ENCODE peak calls at places on chromosomes 5 and 9, in seven cellular contexts. E is astrocyte of the spinal cord; B is GM23248; W is naive thymus-derived CD4-positive, alpha-beta T cell; C is right atrium auricular region; S is fibroblast of pulmonary artery; T is SJCRH30. D is an unnamed sample.

GRCh38 chr5:124669956-124670671 is 76.3 kb downstream of the ZNF608 start:
- DNase-seq in E (no peak), B (peak), W (no peak), C (no peak), S (peak), T (no peak), D (peak)

GRCh38 chr5:173878224-173878967 is 9.8 kb upstream of the CPEB4 start:
- DNase-seq in E (no peak), B (no peak), W (no peak), C (no peak), S (peak), T (no peak), D (no peak)

GRCh38 chr5:173271371-173271770 is 36.4 kb upstream of the NKX2-5 start:
- DNase-seq in E (no peak), B (no peak), W (no peak), C (no peak), S (no peak), T (no peak), D (no peak)

GRCh38 chr5:58013542-58014258 is 446.2 kb downstream of the PLK2 start:
- DNase-seq in E (no peak), B (no peak), W (no peak), C (no peak), S (no peak), T (no peak), D (no peak)

GRCh38 chr5:151459680-151460079 is 12.3 kb downstream of the SLC36A1 start:
- DNase-seq in E (no peak), B (peak), W (no peak), C (no peak), S (no peak), T (no peak), D (no peak)

GRCh38 chr9:37909326-37909725 is 5.4 kb upstream of the SLC25A51 start:
- DNase-seq in E (no peak), B (no peak), W (no peak), C (peak), S (no peak), T (no peak), D (no peak)

GRCh38 chr5:124162782-124163532 is 583.5 kb downstream of the ZNF608 start:
- DNase-seq in E (peak), B (peak), W (peak), C (no peak), S (no peak), T (peak), D (peak)

GRCh38 chr9:6459718-6460117 is 46.7 kb downstream of the UHRF2 start:
- DNase-seq in E (no peak), B (no peak), W (no peak), C (no peak), S (no peak), T (no peak), D (no peak)

GRCh38 chr9:133727876-133728441 is 10.2 kb downstream of the SARDH start:
- DNase-seq in E (no peak), B (no peak), W (no peak), C (no peak), S (no peak), T (peak), D (no peak)

GRCh38 chr5:170278611-170279500 is 18.7 kb downstream of the LCP2 start:
- DNase-seq in E (no peak), B (no peak), W (peak), C (no peak), S (no peak), T (no peak), D (no peak)

GRCh38 chr9:134575103-134575816 is 66.3 kb upstream of the COL5A1 start:
- DNase-seq in E (no peak), B (no peak), W (no peak), C (no peak), S (no peak), T (no peak), D (no peak)

GRCh38 chr5:178403351-178403750 is 170.7 kb upstream of the PHYKPL start:
- DNase-seq in E (no peak), B (no peak), W (no peak), C (no peak), S (no peak), T (no peak), D (no peak)

GRCh38 chr9:95045751-95046150 is 271.8 kb downstream of the FANCC start:
- DNase-seq in E (no peak), B (no peak), W (no peak), C (no peak), S (no peak), T (no peak), D (no peak)

GRCh38 chr5:54823006-54823405 is 162.4 kb downstream of the ESM1 start:
- DNase-seq in E (no peak), B (no peak), W (no peak), C (no peak), S (no peak), T (no peak), D (no peak)

GRCh38 chr9:135209136-135209535 is 121.7 kb downstream of the OLFM1 start:
- DNase-seq in E (no peak), B (no peak), W (no peak), C (no peak), S (no peak), T (no peak), D (no peak)

GRCh38 chr9:33374190-33374589 is 28.2 kb downstream of the AQP7 start:
- DNase-seq in E (no peak), B (no peak), W (no peak), C (no peak), S (no peak), T (no peak), D (no peak)

GRCh38 chr5:68953885-68954617 is 139.8 kb upstream of the SLC30A5 start:
- DNase-seq in E (no peak), B (peak), W (no peak), C (no peak), S (peak), T (no peak), D (no peak)

GRCh38 chr5:106312360-106312759 is 1358.4 kb downstream of the EFNA5 start:
- DNase-seq in E (peak), B (peak), W (no peak), C (no peak), S (peak), T (no peak), D (peak)

GRCh38 chr9:109349431-109349846 is 28.6 kb upstream of the EPB41L4B start:
- DNase-seq in E (peak), B (peak), W (no peak), C (no peak), S (peak), T (no peak), D (peak)

GRCh38 chr5:14594378-14595074 is 12.9 kb downstream of the OTULINL start:
- DNase-seq in E (no peak), B (no peak), W (no peak), C (no peak), S (no peak), T (no peak), D (no peak)
- H3K4me3 ChIP-seq in E (no peak), B (no peak), W (peak), C (no peak), S (no peak), T (no peak), D (no peak)

GRCh38 chr9:35560625-35561337 is 44.3 kb upstream of the TESK1 start:
- DNase-seq in E (no peak), B (no peak), W (no peak), C (no peak), S (no peak), T (no peak), D (no peak)
- H3K4me3 ChIP-seq in E (no peak), B (no peak), W (no peak), C (no peak), S (no peak), T (no peak), D (no peak)

GRCh38 chr9:77647659-77648457 is at the start of gene GNA14:
- DNase-seq in E (peak), B (peak), W (no peak), C (peak), S (peak), T (no peak), D (no peak)
- H3K4me3 ChIP-seq in E (peak), B (peak), W (peak), C (peak), S (peak), T (no peak), D (no peak)

GRCh38 chr9:21968331-21969010 is 25.7 kb downstream of the CDKN2A start:
- DNase-seq in E (peak), B (peak), W (no peak), C (no peak), S (no peak), T (no peak), D (no peak)
- H3K4me3 ChIP-seq in E (no peak), B (peak), W (no peak), C (no peak), S (no peak), T (no peak), D (no peak)

GRCh38 chr5:158364367-158364766 is 505.4 kb upstream of the CLINT1 start:
- DNase-seq in E (no peak), B (no peak), W (no peak), C (no peak), S (no peak), T (no peak), D (no peak)
- H3K4me3 ChIP-seq in E (no peak), B (no peak), W (no peak), C (no peak), S (no peak), T (no peak), D (no peak)

GRCh38 chr9:92181296-92181695 is 66.1 kb upstream of the SPTLC1 start:
- DNase-seq in E (no peak), B (no peak), W (no peak), C (no peak), S (no peak), T (no peak), D (no peak)

GRCh38 chr9:92180669-92181181 is 65.5 kb upstream of the SPTLC1 start:
- DNase-seq in E (peak), B (peak), W (no peak), C (no peak), S (peak), T (peak), D (peak)

GRCh38 chr9:92177591-92177990 is 62.4 kb upstream of the SPTLC1 start:
- DNase-seq in E (no peak), B (no peak), W (no peak), C (no peak), S (no peak), T (no peak), D (no peak)

GRCh38 chr9:92176800-92177185 is 61.6 kb upstream of the SPTLC1 start:
- DNase-seq in E (no peak), B (no peak), W (no peak), C (no peak), S (no peak), T (no peak), D (no peak)

DNA sequence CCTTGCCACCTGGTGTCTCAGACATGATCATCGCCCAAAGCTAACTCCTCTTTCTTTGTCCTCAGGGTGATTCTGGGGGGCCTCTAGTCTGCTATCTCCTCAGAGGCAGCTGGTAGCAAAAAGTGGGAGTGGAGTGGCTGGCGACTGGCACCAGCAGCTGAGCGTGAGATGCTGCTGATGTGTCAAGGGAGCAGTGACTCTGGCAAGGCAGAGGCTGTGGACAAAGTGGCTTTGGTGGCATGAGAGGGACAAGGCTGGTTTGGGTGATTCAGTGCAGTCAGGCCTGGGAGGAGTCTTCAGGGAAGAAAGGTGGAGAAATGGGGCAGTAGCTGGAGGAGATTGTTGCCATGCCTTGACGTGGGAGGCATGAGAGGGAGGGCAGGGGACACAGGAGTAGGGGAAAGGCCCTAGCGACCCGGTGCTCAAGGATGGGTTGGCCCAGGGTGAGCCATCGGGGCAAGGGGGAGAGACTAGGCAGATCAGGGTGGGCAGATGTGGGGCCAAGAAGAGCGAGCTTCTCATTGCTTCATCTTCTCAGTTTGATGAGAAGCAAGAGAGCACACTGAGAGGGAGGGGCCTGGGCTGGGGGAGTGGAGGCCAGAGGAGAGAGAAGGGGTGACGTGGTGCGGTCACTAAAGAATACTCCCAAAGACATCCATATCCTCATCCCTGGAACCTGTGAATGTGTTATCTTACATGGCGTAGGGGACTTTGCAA is 64.2 kb upstream of the SPTLC1 start:
- DNase-seq in E (no peak), B (no peak), W (no peak), C (no peak), S (no peak), T (peak), D (no peak)
- H3K4me3 ChIP-seq in E (no peak), B (no peak), W (no peak), C (no peak), S (no peak), T (no peak), D (no peak)